ENCODE peak calls at places on chromosomes 16 and 17, in six cellular contexts. S is progenitor cell of endocrine pancreas; W is SW 1271; T is activated naive CD8-positive, alpha-beta T cell treated with anti-CD3 and anti-CD28 coated beads for 36 hours; D is OCI-M1; P is nephron progenitor cell. U is an unnamed sample.

GRCh38 chr16:11012841-11013240 is 68.5 kb downstream of the CLEC16A start:
- DNase-seq in S (no peak), W (no peak), T (no peak), D (no peak), P (no peak), U (no peak)

GRCh38 chr16:65176603-65177002 is 54.7 kb upstream of the CDH11 start:
- DNase-seq in S (no peak), W (no peak), T (no peak), D (no peak), P (no peak), U (no peak)

GRCh38 chr16:48014349-48015135 is 141.3 kb downstream of the ABCC12 start:
- DNase-seq in S (no peak), W (peak; percentile 18), T (no peak), D (no peak), P (peak; percentile 10), U (no peak)

GRCh38 chr17:7704601-7705268 is at the start of gene EFNB3:
- DNase-seq in S (peak; percentile 65), W (no peak), T (no peak), D (no peak), P (peak; percentile 82), U (no peak)

GRCh38 chr17:75571197-75571884 is 16.3 kb upstream of the MYO15B start:
- DNase-seq in S (no peak), W (no peak), T (no peak), D (peak; percentile 92), P (no peak), U (peak; percentile 91)

GRCh38 chr16:77599793-77600415 is 122.4 kb upstream of the NUDT7 start:
- DNase-seq in S (no peak), W (no peak), T (no peak), D (peak; percentile 22), P (peak; percentile 16), U (peak; percentile 26)

GRCh38 chr16:5188318-5189025 is 90.9 kb upstream of the EEF2KMT start:
- DNase-seq in S (no peak), W (no peak), T (no peak), D (no peak), P (no peak), U (no peak)

GRCh38 chr16:84593825-84594724 is 23.8 kb downstream of the COTL1 start:
- DNase-seq in S (no peak), W (no peak), T (peak; percentile 86), D (peak; percentile 3), P (no peak), U (peak; percentile 88)

GRCh38 chr17:39938140-39938869 is 10.8 kb downstream of the LRRC3C start:
- DNase-seq in S (no peak), W (no peak), T (no peak), D (no peak), P (no peak), U (peak; percentile 51)

GRCh38 chr16:53629607-53630312 is 73.9 kb downstream of the RPGRIP1L start:
- DNase-seq in S (no peak), W (no peak), T (no peak), D (no peak), P (no peak), U (no peak)

GRCh38 chr16:86375841-86376240 is 134.5 kb upstream of the FOXF1 start:
- DNase-seq in S (no peak), W (no peak), T (no peak), D (no peak), P (no peak), U (no peak)

GRCh38 chr17:38352245-38353083 is 820 bp downstream of the SOCS7 start:
- DNase-seq in S (no peak), W (no peak), T (peak; percentile 28), D (peak; percentile 53), P (peak; percentile 54), U (peak; percentile 55)

GRCh38 chr16:67882374-67883145 is 2.1 kb upstream of the NRN1L start:
- DNase-seq in S (no peak), W (no peak), T (no peak), D (no peak), P (no peak), U (no peak)

GRCh38 chr17:2266045-2266864 is 37.3 kb downstream of the SMG6 start:
- DNase-seq in S (no peak), W (no peak), T (peak; percentile 86), D (no peak), P (no peak), U (peak; percentile 58)

GRCh38 chr16:13242201-13242600 is 340.8 kb downstream of the SHISA9 start:
- DNase-seq in S (no peak), W (no peak), T (no peak), D (no peak), P (no peak), U (no peak)

GRCh38 chr17:38706625-38707298 is 1.7 kb downstream of the MLLT6 start:
- DNase-seq in S (no peak), W (no peak), T (peak; percentile 45), D (no peak), P (peak; percentile 19), U (no peak)

GRCh38 chr17:81603846-81604610 is 32.9 kb downstream of the NPLOC4 start:
- DNase-seq in S (no peak), W (no peak), T (no peak), D (no peak), P (no peak), U (no peak)

GRCh38 chr17:57927048-57927723 is 28.0 kb downstream of the CUEDC1 start:
- DNase-seq in S (no peak), W (no peak), T (no peak), D (no peak), P (peak; percentile 33), U (no peak)

GRCh38 chr17:66763056-66763455 is 71.9 kb upstream of the CACNG5 start:
- DNase-seq in S (no peak), W (no peak), T (no peak), D (no peak), P (no peak), U (no peak)

GRCh38 chr16:57658130-57658877 is 9.8 kb upstream of the ADGRG3 start:
- DNase-seq in S (no peak), W (no peak), T (no peak), D (no peak), P (no peak), U (no peak)

GRCh38 chr16:55012793-55013192 is 82.1 kb downstream of the IRX5 start:
- DNase-seq in S (no peak), W (no peak), T (no peak), D (no peak), P (no peak), U (no peak)

GRCh38 chr16:1019234-1019933 is 37.8 kb downstream of the SOX8 start:
- DNase-seq in S (no peak), W (no peak), T (no peak), D (no peak), P (no peak), U (no peak)

GRCh38 chr17:75209061-75209460 is 3.6 kb downstream of the NUP85 start:
- DNase-seq in S (no peak), W (no peak), T (no peak), D (no peak), P (no peak), U (no peak)

GRCh38 chr16:26697826-26698225 is 368.9 kb upstream of the C16orf82 start:
- DNase-seq in S (no peak), W (no peak), T (no peak), D (no peak), P (no peak), U (no peak)

GRCh38 chr17:33521784-33522183 is 228.7 kb upstream of the ASIC2 start:
- DNase-seq in S (peak; percentile 12), W (no peak), T (peak; percentile 2), D (no peak), P (peak; percentile 46), U (peak; percentile 38)

GRCh38 chr17:80883831-80884735 is 107.6 kb upstream of the CHMP6 start:
- DNase-seq in S (no peak), W (no peak), T (no peak), D (no peak), P (no peak), U (no peak)

GRCh38 chr16:77402672-77403071 is 32.2 kb downstream of the ADAMTS18 start:
- DNase-seq in S (no peak), W (no peak), T (no peak), D (no peak), P (no peak), U (no peak)

GRCh38 chr17:44081681-44082080 is 11.1 kb downstream of the G6PC3 start:
- DNase-seq in S (no peak), W (no peak), T (no peak), D (no peak), P (no peak), U (no peak)

GRCh38 chr16:68005786-68006286 is 6.6 kb upstream of the DPEP2 start:
- DNase-seq in S (no peak), W (no peak), T (no peak), D (peak; percentile 87), P (no peak), U (no peak)

GRCh38 chr17:41211845-41212466 is 14.5 kb upstream of the KRTAP9-2 start:
- DNase-seq in S (no peak), W (no peak), T (no peak), D (no peak), P (no peak), U (no peak)

GRCh38 chr16:21614896-21615295 is 15.5 kb downstream of the METTL9 start:
- DNase-seq in S (no peak), W (no peak), T (no peak), D (peak; percentile 35), P (no peak), U (no peak)

GRCh38 chr17:45088741-45089140 is 27.6 kb downstream of the NMT1 start:
- DNase-seq in S (no peak), W (no peak), T (no peak), D (no peak), P (no peak), U (no peak)

GRCh38 chr17:17088104-17088485 is 45.8 kb downstream of the MPRIP start:
- DNase-seq in S (no peak), W (no peak), T (no peak), D (peak; percentile 33), P (no peak), U (no peak)

GRCh38 chr17:42387663-42388380 is 420 bp downstream of the STAT3 start:
- DNase-seq in S (peak; percentile 21), W (no peak), T (peak; percentile 47), D (peak; percentile 53), P (peak; percentile 56), U (no peak)